ENCODE peak calls at places on chromosomes 13 and 19, in eight cellular contexts. R, F, T, J, O, U, P and X are unnamed samples.
A peak's percentile ranks its signal among the peaks of the same experiment; 100 is the strongest.

GRCh38 chr19:32068805-32069204 is 276.6 kb upstream of the ZNF507 start:
- DNase-seq in R (no peak), F (no peak), T (no peak), J (no peak), O (no peak), U (no peak), P (no peak), X (no peak)

GRCh38 chr19:14325134-14325533 is 56.1 kb upstream of the ADGRE5 start:
- DNase-seq in R (no peak), F (no peak), T (no peak), J (no peak), O (no peak), U (no peak), P (no peak), X (no peak)

GRCh38 chr19:11375143-11375948 is 880 bp downstream of the SWSAP1 start:
- DNase-seq in R (peak; percentile 81), F (peak; percentile 69), T (peak; percentile 49), J (peak; percentile 91), O (no peak), U (no peak), P (peak; percentile 66), X (peak; percentile 40)

GRCh38 chr19:45716314-45717130 is 14.2 kb downstream of the FBXO46 start:
- DNase-seq in R (no peak), F (no peak), T (peak; percentile 44), J (peak; percentile 19), O (no peak), U (no peak), P (no peak), X (no peak)

GRCh38 chr13:87810391-87810801 is 139.2 kb downstream of the SLITRK5 start:
- DNase-seq in R (no peak), F (no peak), T (peak; percentile 62), J (no peak), O (no peak), U (no peak), P (no peak), X (peak; percentile 8)

GRCh38 chr13:97229699-97230098 is 7.6 kb downstream of the MBNL2 start:
- DNase-seq in R (no peak), F (no peak), T (no peak), J (no peak), O (no peak), U (no peak), P (no peak), X (no peak)

GRCh38 chr19:44808463-44809371 is at the start of gene BCAM:
- DNase-seq in R (peak; percentile 87), F (no peak), T (peak; percentile 58), J (peak; percentile 13), O (no peak), U (no peak), P (peak; percentile 58), X (peak; percentile 81)

GRCh38 chr13:44158741-44159632 is 214.6 kb upstream of the SERP2 start:
- DNase-seq in R (no peak), F (no peak), T (no peak), J (no peak), O (no peak), U (no peak), P (no peak), X (no peak)

GRCh38 chr13:34833562-34834182 is 108.4 kb upstream of the NBEA start:
- DNase-seq in R (no peak), F (no peak), T (peak; percentile 53), J (peak; percentile 6), O (peak; percentile 10), U (peak; percentile 33), P (no peak), X (no peak)

GRCh38 chr13:21458457-21458815 is 667 bp downstream of the ZDHHC20 start:
- DNase-seq in R (no peak), F (peak; percentile 54), T (peak; percentile 57), J (peak; percentile 78), O (no peak), U (no peak), P (peak; percentile 28), X (peak; percentile 36)

GRCh38 chr13:94389544-94390351 is 89.7 kb downstream of the DCT start:
- DNase-seq in R (no peak), F (no peak), T (peak; percentile 41), J (no peak), O (no peak), U (no peak), P (no peak), X (peak; percentile 4)

GRCh38 chr19:6589711-6590457 is 1.1 kb downstream of the CD70 start:
- DNase-seq in R (no peak), F (peak; percentile 42), T (no peak), J (no peak), O (no peak), U (no peak), P (no peak), X (no peak)

GRCh38 chr19:10763399-10763798 is 45.5 kb downstream of the DNM2 start:
- DNase-seq in R (no peak), F (no peak), T (no peak), J (no peak), O (no peak), U (no peak), P (no peak), X (no peak)

GRCh38 chr19:40705362-40705651 is 11.4 kb downstream of the COQ8B start:
- DNase-seq in R (no peak), F (no peak), T (no peak), J (no peak), O (no peak), U (no peak), P (no peak), X (no peak)

GRCh38 chr13:37202264-37202663 is 96.8 kb upstream of the CSNK1A1L start:
- DNase-seq in R (no peak), F (no peak), T (no peak), J (no peak), O (no peak), U (no peak), P (no peak), X (no peak)

GRCh38 chr19:19626516-19627441 is 1.2 kb downstream of the LPAR2 start:
- DNase-seq in R (no peak), F (no peak), T (no peak), J (no peak), O (no peak), U (no peak), P (no peak), X (no peak)

GRCh38 chr13:66528903-66529576 is 701.1 kb downstream of the PCDH9 start:
- DNase-seq in R (no peak), F (no peak), T (no peak), J (no peak), O (no peak), U (no peak), P (no peak), X (no peak)

GRCh38 chr19:54607782-54608150 is 14.3 kb downstream of the LILRA1 start:
- DNase-seq in R (no peak), F (no peak), T (no peak), J (no peak), O (no peak), U (no peak), P (no peak), X (no peak)

GRCh38 chr13:21039097-21039800 is 22.1 kb downstream of the LATS2 start:
- DNase-seq in R (no peak), F (no peak), T (no peak), J (no peak), O (no peak), U (no peak), P (no peak), X (no peak)

DNA sequence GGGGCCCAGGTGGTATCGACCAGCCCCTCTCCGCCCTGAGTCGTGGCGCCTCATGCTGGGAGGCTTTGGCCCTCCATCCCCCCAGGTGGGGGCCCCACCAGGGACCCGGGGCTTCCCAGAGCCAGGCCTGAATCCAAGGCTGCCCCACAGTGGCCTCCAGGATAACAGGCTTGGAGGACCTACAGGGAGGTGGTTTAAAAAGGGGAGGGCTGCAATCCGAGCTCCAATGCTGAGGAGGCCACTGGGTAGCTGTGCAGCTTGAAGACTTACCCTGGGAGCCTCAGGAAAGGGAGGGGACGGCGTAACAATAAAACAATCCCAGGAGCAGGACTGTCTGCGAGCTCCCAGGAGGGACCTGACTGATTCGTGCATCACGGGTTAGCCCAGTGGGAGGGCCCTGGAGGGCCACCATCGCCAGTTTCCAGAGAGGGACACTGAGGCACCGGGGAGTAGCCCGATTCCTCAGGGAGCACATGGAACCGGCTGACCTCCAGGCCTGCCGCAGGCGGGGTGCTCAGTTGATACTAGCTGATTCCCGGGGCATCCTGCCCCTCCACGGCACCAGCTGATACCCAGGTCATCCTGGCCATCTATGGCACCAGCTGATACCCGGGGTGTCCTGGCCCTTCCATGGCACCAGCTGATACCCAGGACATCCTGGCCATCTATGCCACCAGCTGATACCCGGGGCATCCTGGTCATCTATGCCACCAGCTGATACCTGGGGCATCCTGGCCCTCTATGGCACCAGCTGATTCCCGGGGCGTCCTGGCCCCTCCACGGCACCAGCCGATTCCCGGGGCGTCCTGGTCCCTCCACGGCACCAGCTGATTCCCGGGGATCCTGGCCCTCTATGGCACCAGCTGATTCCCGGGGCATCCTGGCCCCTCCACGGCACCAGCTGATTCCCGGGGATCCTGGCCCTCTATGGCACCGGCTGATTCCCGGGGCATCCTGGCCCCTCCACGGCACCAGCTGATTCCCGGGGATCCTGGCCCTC is 3.7 kb upstream of the C2CD4C start:
- DNase-seq in R (no peak), F (no peak), T (no peak), J (no peak), O (no peak), U (no peak), P (no peak), X (peak; percentile 54)
- TF ChIP-seq CTCF in R (no peak), F (no peak), T (no peak), J (no peak), O (no peak), U (no peak), P (no peak), X (no peak)

DNA sequence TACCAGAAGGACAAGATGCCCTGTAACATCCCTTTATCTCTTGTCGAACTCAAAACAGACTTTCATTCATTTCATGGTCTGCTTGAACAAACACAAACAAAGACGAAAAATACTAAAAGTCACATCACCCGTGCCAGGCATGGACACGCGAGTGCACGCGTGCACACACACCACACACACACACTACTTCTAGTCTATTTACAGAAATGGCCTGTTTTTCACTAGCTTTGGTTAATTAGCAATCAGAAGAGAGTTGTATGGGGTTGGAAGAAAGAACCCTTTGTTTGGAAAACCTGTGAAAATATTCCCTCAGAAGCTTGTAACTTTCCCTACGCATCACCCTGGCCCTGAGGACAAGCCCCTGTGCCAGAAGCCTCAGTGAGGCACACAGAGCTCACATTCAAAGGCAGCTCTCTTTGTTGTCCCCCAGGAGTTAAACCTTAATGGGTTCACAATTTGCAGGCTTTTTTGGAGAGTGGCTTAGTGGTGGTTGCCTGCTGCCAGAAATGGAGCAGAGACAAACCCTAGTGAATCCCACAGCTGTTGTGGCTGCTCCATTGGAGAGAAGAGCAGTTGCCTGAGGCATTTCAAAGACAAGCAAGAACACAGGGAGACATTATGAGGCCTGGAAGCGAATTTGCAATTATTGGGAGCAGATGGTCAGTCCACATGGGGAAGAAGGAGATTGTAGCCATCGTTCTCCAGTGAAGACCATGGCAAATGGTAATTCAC is 55.9 kb downstream of the STARD13 start:
- DNase-seq in R (no peak), F (no peak), T (no peak), J (no peak), O (no peak), U (no peak), P (no peak), X (no peak)
- TF ChIP-seq CTCF in R (no peak), F (no peak), T (no peak), J (no peak), O (no peak), U (no peak), P (no peak), X (no peak)

GRCh38 chr19:1468274-1469199 is 10.5 kb downstream of the C19orf25 start:
- DNase-seq in R (no peak), F (no peak), T (peak; percentile 32), J (peak; percentile 51), O (no peak), U (no peak), P (no peak), X (peak; percentile 53)
- TF ChIP-seq CTCF in R (no peak), F (no peak), T (peak; percentile 25), J (no peak), O (no peak), U (no peak), P (no peak), X (no peak)

GRCh38 chr13:105538346-105538745 is 997.1 kb downstream of the EFNB2 start:
- DNase-seq in R (no peak), F (no peak), T (no peak), J (no peak), O (no peak), U (no peak), P (no peak), X (no peak)
- TF ChIP-seq CTCF in R (no peak), F (no peak), T (no peak), J (no peak), O (no peak), U (no peak), P (no peak), X (no peak)